ENCODE peak calls at places on chromosomes 7 and 10, in seven cellular contexts. E, Z, U, S, D, A and Q are unnamed samples.

GRCh38 chr7:2175514-2175913 is 57.2 kb downstream of the MAD1L1 start:
- DNase-seq in E (no peak), Z (no peak), U (no peak), S (peak; percentile 23), D (peak; percentile 12), A (no peak), Q (no peak)

GRCh38 chr7:28478661-28479060 is 66.3 kb downstream of the CREB5 start:
- DNase-seq in E (no peak), Z (no peak), U (no peak), S (no peak), D (no peak), A (no peak), Q (no peak)

GRCh38 chr7:148276291-148277041 is 314.1 kb upstream of the C7orf33 start:
- DNase-seq in E (no peak), Z (no peak), U (no peak), S (no peak), D (no peak), A (no peak), Q (no peak)

GRCh38 chr7:143958781-143959180 is 4.1 kb downstream of the OR2F1 start:
- DNase-seq in E (no peak), Z (no peak), U (no peak), S (no peak), D (peak; percentile 65), A (no peak), Q (no peak)

GRCh38 chr10:8404721-8405120 is 350.2 kb downstream of the GATA3 start:
- DNase-seq in E (no peak), Z (no peak), U (no peak), S (no peak), D (no peak), A (peak; percentile 21), Q (no peak)

GRCh38 chr10:110363572-110364411 is 59.1 kb upstream of the SMNDC1 start:
- DNase-seq in E (peak; percentile 21), Z (peak; percentile 24), U (no peak), S (no peak), D (no peak), A (no peak), Q (no peak)

GRCh38 chr7:15015545-15016314 is 113.2 kb upstream of the DGKB start:
- DNase-seq in E (no peak), Z (no peak), U (peak; percentile 22), S (peak; percentile 77), D (peak; percentile 75), A (peak; percentile 5), Q (no peak)

GRCh38 chr7:43537765-43538403 is 45.0 kb upstream of the STK17A start:
- DNase-seq in E (no peak), Z (no peak), U (no peak), S (no peak), D (no peak), A (no peak), Q (no peak)

GRCh38 chr7:69693042-69693441 is 94.8 kb downstream of the AUTS2 start:
- DNase-seq in E (no peak), Z (no peak), U (no peak), S (no peak), D (no peak), A (no peak), Q (no peak)

GRCh38 chr7:137130751-137131158 is 212.8 kb downstream of the PTN start:
- DNase-seq in E (no peak), Z (no peak), U (peak; percentile 35), S (no peak), D (peak; percentile 21), A (no peak), Q (no peak)

GRCh38 chr10:99457808-99458207 is 27.4 kb upstream of the GOT1 start:
- DNase-seq in E (no peak), Z (no peak), U (no peak), S (no peak), D (no peak), A (no peak), Q (no peak)

GRCh38 chr10:78381072-78381471 is 347.4 kb downstream of the RPS24 start:
- DNase-seq in E (peak; percentile 48), Z (no peak), U (no peak), S (no peak), D (no peak), A (no peak), Q (no peak)

GRCh38 chr10:5552376-5553321 is 27.9 kb downstream of the CALML3 start:
- DNase-seq in E (no peak), Z (no peak), U (no peak), S (no peak), D (no peak), A (no peak), Q (peak; percentile 56)

GRCh38 chr7:16765436-16765859 is 11.9 kb downstream of the TSPAN13 start:
- DNase-seq in E (no peak), Z (no peak), U (no peak), S (peak; percentile 81), D (no peak), A (no peak), Q (no peak)
- TF ChIP-seq POLR2AphosphoS5 in E (no peak), Z (no peak), U (no peak), S (no peak), D (no peak), A (no peak), Q (no peak)

DNA sequence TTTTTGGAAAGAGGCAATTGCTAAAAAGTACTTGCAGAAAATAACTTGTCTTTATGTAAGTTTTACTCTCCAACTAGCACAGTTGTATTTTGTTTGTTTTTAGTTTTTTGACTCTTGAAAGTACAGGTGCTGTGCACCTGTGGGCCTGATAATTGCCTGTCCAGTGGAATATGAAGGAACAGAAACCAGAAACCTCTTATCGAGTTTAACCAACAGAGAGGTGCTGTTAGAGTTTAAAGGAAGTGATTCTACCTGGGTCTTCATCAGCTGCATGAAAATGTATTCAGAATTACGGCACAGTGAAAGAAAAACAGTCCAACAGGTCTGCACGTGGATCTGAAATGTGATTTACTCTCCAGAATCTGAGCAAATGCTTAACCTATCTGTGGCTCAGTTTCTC is 326.6 kb upstream of the POM121L12 start:
- DNase-seq in E (no peak), Z (no peak), U (no peak), S (no peak), D (no peak), A (no peak), Q (no peak)
- TF ChIP-seq CTCF in E (no peak), Z (no peak), U (no peak), S (no peak), D (no peak), A (no peak), Q (no peak)

GRCh38 chr7:47991741-47992311 is 12.4 kb upstream of the HUS1 start:
- DNase-seq in E (peak; percentile 95), Z (peak; percentile 89), U (peak; percentile 75), S (peak; percentile 64), D (peak; percentile 63), A (peak; percentile 39), Q (peak; percentile 93)
- TF ChIP-seq POLR2AphosphoS5 in E (peak; percentile 31), Z (no peak), U (peak; percentile 67), S (no peak), D (no peak), A (no peak), Q (no peak)

GRCh38 chr10:51405580-51406367 is 293.6 kb downstream of the CSTF2T start:
- DNase-seq in E (peak; percentile 3), Z (no peak), U (no peak), S (peak; percentile 55), D (no peak), A (no peak), Q (no peak)

GRCh38 chr10:51397695-51398094 is 301.7 kb downstream of the CSTF2T start:
- DNase-seq in E (no peak), Z (peak; percentile 78), U (no peak), S (peak; percentile 96), D (no peak), A (no peak), Q (no peak)

GRCh38 chr10:51399840-51400239 is 299.6 kb downstream of the CSTF2T start:
- DNase-seq in E (no peak), Z (no peak), U (no peak), S (no peak), D (no peak), A (no peak), Q (no peak)

GRCh38 chr10:51400354-51401096 is 298.9 kb downstream of the CSTF2T start:
- DNase-seq in E (no peak), Z (no peak), U (no peak), S (no peak), D (no peak), A (no peak), Q (no peak)

DNA sequence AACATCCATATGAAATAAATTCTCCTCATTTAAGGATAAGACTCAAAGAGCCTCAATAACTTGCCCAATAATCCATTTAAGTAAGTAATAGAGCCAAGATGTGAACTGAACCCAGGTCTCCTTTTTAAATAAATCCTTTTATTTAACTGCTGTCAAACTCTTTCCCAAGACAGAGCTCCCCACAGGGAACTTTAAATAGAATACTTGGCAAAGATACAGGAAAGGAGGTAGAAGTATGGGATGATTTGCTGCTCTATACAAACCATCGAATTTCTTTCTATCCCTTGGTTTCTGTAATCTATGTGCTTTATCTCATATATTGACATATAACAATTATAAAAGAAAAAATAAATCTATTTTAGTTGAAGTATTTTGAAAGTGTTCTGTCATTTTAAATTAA is 295.9 kb downstream of the CSTF2T start:
- DNase-seq in E (no peak), Z (no peak), U (no peak), S (no peak), D (no peak), A (no peak), Q (no peak)
- TF ChIP-seq CTCF in E (no peak), Z (no peak), U (no peak), S (no peak), D (no peak), A (no peak), Q (no peak)

DNA sequence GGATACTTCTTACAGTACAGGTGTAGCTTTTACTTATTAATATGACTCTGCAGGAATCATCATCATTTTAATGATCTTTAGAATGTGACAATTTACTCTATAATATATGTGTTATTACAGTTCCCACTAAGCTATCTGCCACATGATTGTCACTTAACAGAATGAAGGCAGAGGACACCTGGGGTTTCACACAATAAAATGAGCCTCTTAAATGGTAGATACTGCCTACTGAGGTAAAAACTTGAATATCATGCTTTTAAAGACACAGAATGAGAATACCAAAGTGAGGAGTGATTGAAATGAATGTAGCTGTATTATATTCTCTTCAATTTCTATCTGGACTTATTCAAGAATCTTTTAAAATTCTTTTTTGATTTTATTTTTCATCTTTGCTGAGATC is 1255.3 kb upstream of the LRRN3 start:
- DNase-seq in E (no peak), Z (no peak), U (no peak), S (no peak), D (no peak), A (no peak), Q (no peak)
- TF ChIP-seq POLR2AphosphoS5 in E (no peak), Z (no peak), U (no peak), S (no peak), D (no peak), A (no peak), Q (no peak)

GRCh38 chr7:104341545-104341944 is 13.1 kb downstream of the LHFPL3 start:
- DNase-seq in E (no peak), Z (no peak), U (no peak), S (peak; percentile 3), D (peak; percentile 25), A (no peak), Q (no peak)
- TF ChIP-seq CTCF in E (no peak), Z (no peak), U (peak; percentile 43), S (no peak), D (peak; percentile 61), A (peak; percentile 30), Q (no peak)